ENCODE peak calls at places on chromosomes 1 and 21, in seven cellular contexts. One of them, this sample, is unnamed.
A peak's percentile ranks its signal among the peaks of the same experiment; 100 is the strongest.

GRCh38 chr21:31406510-31406909 is 62.4 kb upstream of the TIAM1 start:
- DNase-seq in GM12878: no peak
- DNase-seq in HepG2: no peak
- DNase-seq in GM12892: no peak
- DNase-seq in H1: no peak
- DNase-seq in K562: no peak
- DNase-seq in GM12891: no peak
- DNase-seq in this sample: no peak

GRCh38 chr1:64856564-64856963 is 109.8 kb downstream of the JAK1 start:
- DNase-seq in H1: no peak
- DNase-seq in GM12892: no peak
- DNase-seq in HepG2: no peak
- DNase-seq in K562: no peak
- DNase-seq in GM12891: no peak
- DNase-seq in GM12878: no peak
- DNase-seq in this sample: no peak

GRCh38 chr1:20141466-20141865 is 2.3 kb downstream of the PLA2G2F start:
- DNase-seq in H1: no peak
- DNase-seq in K562: no peak
- DNase-seq in GM12878: no peak
- DNase-seq in GM12892: no peak
- DNase-seq in GM12891: no peak
- DNase-seq in HepG2: no peak
- DNase-seq in this sample: no peak

GRCh38 chr1:12087797-12088314 is 24.8 kb downstream of the TNFRSF8 start:
- DNase-seq in GM12878: peak; percentile 76
- DNase-seq in GM12892: no peak
- DNase-seq in K562: no peak
- DNase-seq in GM12891: no peak
- DNase-seq in H1: no peak
- DNase-seq in HepG2: no peak
- DNase-seq in this sample: no peak

GRCh38 chr1:224106568-224107281 is 7.2 kb upstream of the FBXO28 start:
- DNase-seq in H1: peak; percentile 45
- DNase-seq in HepG2: peak; percentile 43
- DNase-seq in GM12892: peak; percentile 24
- DNase-seq in GM12878: no peak
- DNase-seq in GM12891: peak; percentile 37
- DNase-seq in K562: peak; percentile 62
- DNase-seq in this sample: peak; percentile 51

GRCh38 chr1:6547301-6547700 is 7.0 kb downstream of the NOL9 start:
- DNase-seq in H1: no peak
- DNase-seq in GM12878: no peak
- DNase-seq in GM12892: no peak
- DNase-seq in HepG2: no peak
- DNase-seq in K562: no peak
- DNase-seq in GM12891: no peak
- DNase-seq in this sample: no peak

GRCh38 chr1:178541829-178542553 is 29.1 kb downstream of the TEX35 start:
- DNase-seq in GM12891: peak; percentile 55
- DNase-seq in GM12892: peak; percentile 54
- DNase-seq in GM12878: no peak
- DNase-seq in HepG2: peak; percentile 88
- DNase-seq in K562: peak; percentile 38
- DNase-seq in H1: peak; percentile 76
- DNase-seq in this sample: peak; percentile 82

GRCh38 chr1:81414417-81415087 is 386.2 kb upstream of the ADGRL2 start:
- DNase-seq in HepG2: no peak
- DNase-seq in GM12892: peak; percentile 30
- DNase-seq in GM12891: peak; percentile 32
- DNase-seq in GM12878: peak; percentile 9
- DNase-seq in H1: peak; percentile 96
- DNase-seq in K562: peak; percentile 13
- DNase-seq in this sample: peak; percentile 31

GRCh38 chr1:13935336-13935735 is 235.3 kb downstream of the PRDM2 start:
- DNase-seq in HepG2: no peak
- DNase-seq in GM12891: no peak
- DNase-seq in K562: no peak
- DNase-seq in H1: no peak
- DNase-seq in GM12892: no peak
- DNase-seq in GM12878: no peak
- DNase-seq in this sample: no peak

GRCh38 chr1:240173836-240174235 is 82.2 kb downstream of the FMN2 start:
- DNase-seq in GM12878: no peak
- DNase-seq in HepG2: no peak
- DNase-seq in GM12892: no peak
- DNase-seq in H1: no peak
- DNase-seq in K562: no peak
- DNase-seq in GM12891: no peak
- DNase-seq in this sample: no peak

GRCh38 chr21:45533731-45534571 is 8.3 kb downstream of the SLC19A1 start:
- DNase-seq in GM12891: no peak
- DNase-seq in GM12892: no peak
- DNase-seq in K562: no peak
- DNase-seq in H1: peak; percentile 40
- DNase-seq in HepG2: no peak
- DNase-seq in GM12878: no peak
- DNase-seq in this sample: no peak

GRCh38 chr1:116393792-116394191 is 20.7 kb downstream of the ATP1A1 start:
- DNase-seq in GM12878: no peak
- DNase-seq in HepG2: no peak
- DNase-seq in K562: no peak
- DNase-seq in GM12892: no peak
- DNase-seq in H1: no peak
- DNase-seq in GM12891: no peak
- DNase-seq in this sample: no peak

GRCh38 chr21:40976198-40977114 is 129.5 kb upstream of the DSCAM start:
- DNase-seq in K562: no peak
- DNase-seq in HepG2: no peak
- DNase-seq in GM12891: no peak
- DNase-seq in GM12878: no peak
- DNase-seq in GM12892: no peak
- DNase-seq in H1: no peak
- DNase-seq in this sample: no peak

GRCh38 chr1:39642796-39643195 is 3.4 kb upstream of the HEYL start:
- DNase-seq in GM12892: no peak
- DNase-seq in GM12878: no peak
- DNase-seq in GM12891: no peak
- DNase-seq in H1: no peak
- DNase-seq in HepG2: no peak
- DNase-seq in K562: no peak
- DNase-seq in this sample: no peak

GRCh38 chr1:117754061-117754969 is 148.5 kb downstream of the TENT5C start:
- DNase-seq in GM12891: no peak
- DNase-seq in K562: peak; percentile 79
- DNase-seq in GM12878: no peak
- DNase-seq in HepG2: peak; percentile 50
- DNase-seq in H1: peak; percentile 70
- DNase-seq in GM12892: no peak
- DNase-seq in this sample: peak; percentile 61

GRCh38 chr1:207308451-207309190 is 12.9 kb upstream of the CD55 start:
- DNase-seq in K562: no peak
- DNase-seq in HepG2: no peak
- DNase-seq in GM12878: no peak
- DNase-seq in H1: no peak
- DNase-seq in GM12891: no peak
- DNase-seq in GM12892: no peak
- DNase-seq in this sample: no peak

GRCh38 chr1:34906756-34907155 is 22.7 kb downstream of the DLGAP3 start:
- DNase-seq in K562: no peak
- DNase-seq in GM12878: no peak
- DNase-seq in HepG2: no peak
- DNase-seq in H1: no peak
- DNase-seq in GM12891: no peak
- DNase-seq in GM12892: no peak
- DNase-seq in this sample: no peak

GRCh38 chr1:178267646-178268094 is 173.8 kb downstream of the RASAL2 start:
- DNase-seq in K562: no peak
- DNase-seq in HepG2: no peak
- DNase-seq in GM12891: no peak
- DNase-seq in H1: no peak
- DNase-seq in GM12892: no peak
- DNase-seq in GM12878: no peak
- DNase-seq in this sample: no peak

GRCh38 chr1:231691618-231692259 is 65.1 kb downstream of the DISC1 start:
- DNase-seq in H1: peak; percentile 86
- DNase-seq in K562: peak; percentile 75
- DNase-seq in GM12892: no peak
- DNase-seq in GM12891: no peak
- DNase-seq in GM12878: no peak
- DNase-seq in HepG2: peak; percentile 31
- DNase-seq in this sample: peak; percentile 56

GRCh38 chr1:49626474-49626873 is 397.3 kb downstream of the AGBL4 start:
- DNase-seq in K562: no peak
- DNase-seq in GM12878: no peak
- DNase-seq in GM12892: no peak
- DNase-seq in GM12891: no peak
- DNase-seq in H1: no peak
- DNase-seq in HepG2: no peak
- DNase-seq in this sample: no peak

GRCh38 chr1:248850536-248851251 is 8.2 kb downstream of the ZNF692 start:
- DNase-seq in GM12892: no peak
- DNase-seq in H1: no peak
- DNase-seq in K562: no peak
- DNase-seq in GM12891: no peak
- DNase-seq in HepG2: no peak
- DNase-seq in GM12878: no peak
- DNase-seq in this sample: no peak

DNA sequence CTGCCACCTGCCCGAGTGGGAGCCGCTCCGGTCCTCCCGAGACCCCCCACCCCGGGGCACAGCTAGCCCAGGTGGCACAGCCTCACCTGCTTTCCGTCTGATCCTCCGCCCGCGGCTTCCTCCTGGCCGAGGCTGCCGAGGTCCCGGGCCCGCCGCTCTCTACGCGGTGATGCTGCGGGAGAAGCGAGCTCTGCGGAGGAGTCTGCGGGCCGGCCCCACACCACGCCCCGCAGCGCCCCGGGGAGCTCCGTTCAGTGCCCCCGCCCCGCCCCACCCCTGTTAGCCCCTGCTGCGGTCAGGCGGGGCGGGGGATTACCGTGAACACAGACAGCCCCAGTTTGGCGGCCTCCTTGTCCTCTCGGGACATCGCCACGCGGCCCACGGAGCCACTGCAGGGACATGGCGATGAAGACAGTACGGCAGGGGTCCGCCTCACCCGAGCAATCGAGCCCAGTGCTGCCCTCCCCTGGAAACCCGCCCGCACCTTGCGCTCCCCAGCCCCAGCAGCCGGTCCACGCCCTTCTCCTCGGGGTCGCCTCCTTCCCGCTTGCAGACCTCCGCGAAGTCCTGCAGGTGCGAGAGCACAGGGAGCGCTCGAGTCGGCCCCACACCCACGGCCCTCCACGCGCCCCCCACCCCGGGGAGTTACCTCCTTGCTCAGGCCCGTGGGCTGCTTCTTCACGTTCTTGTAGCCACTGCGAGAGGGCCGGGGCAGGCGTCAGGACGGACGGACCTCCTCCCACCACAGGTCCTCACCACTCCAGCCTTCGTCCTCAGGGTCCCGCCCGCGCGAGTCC is 933 bp downstream of the C1orf35 start:
- DNase-seq in GM12878: no peak
- DNase-seq in HepG2: no peak
- DNase-seq in GM12891: peak; percentile 66
- DNase-seq in GM12892: peak; percentile 68
- DNase-seq in H1: peak; percentile 66
- DNase-seq in K562: peak; percentile 88
- DNase-seq in this sample: peak; percentile 86
- TF ChIP-seq TAF1 in GM12878: no peak
- TF ChIP-seq TAF1 in HepG2: no peak
- TF ChIP-seq TAF1 in GM12891: no peak
- TF ChIP-seq TAF1 in GM12892: no peak
- TF ChIP-seq TAF1 in H1: no peak
- TF ChIP-seq TAF1 in K562: no peak
- TF ChIP-seq TAF1 in this sample: no peak

GRCh38 chr1:157580828-157581210 is 17.1 kb downstream of the FCRL4 start:
- DNase-seq in GM12878: no peak
- DNase-seq in K562: no peak
- DNase-seq in GM12891: no peak
- DNase-seq in H1: no peak
- DNase-seq in HepG2: no peak
- DNase-seq in GM12892: no peak
- DNase-seq in this sample: no peak

GRCh38 chr1:157580179-157580827 is 17.6 kb downstream of the FCRL4 start:
- DNase-seq in K562: peak; percentile 56
- DNase-seq in GM12878: peak; percentile 53
- DNase-seq in GM12891: no peak
- DNase-seq in GM12892: no peak
- DNase-seq in H1: peak; percentile 53
- DNase-seq in HepG2: peak; percentile 63
- DNase-seq in this sample: peak; percentile 21

GRCh38 chr1:157584503-157584902 is 13.4 kb downstream of the FCRL4 start:
- DNase-seq in K562: no peak
- DNase-seq in HepG2: no peak
- DNase-seq in GM12878: no peak
- DNase-seq in GM12891: no peak
- DNase-seq in H1: no peak
- DNase-seq in GM12892: no peak
- DNase-seq in this sample: no peak

GRCh38 chr1:157585984-157586383 is 11.9 kb downstream of the FCRL4 start:
- DNase-seq in GM12891: no peak
- DNase-seq in K562: no peak
- DNase-seq in HepG2: no peak
- DNase-seq in H1: no peak
- DNase-seq in GM12892: no peak
- DNase-seq in GM12878: no peak
- DNase-seq in this sample: no peak
- TF ChIP-seq TAF1 in GM12891: no peak
- TF ChIP-seq TAF1 in K562: no peak
- TF ChIP-seq TAF1 in HepG2: no peak
- TF ChIP-seq TAF1 in H1: no peak
- TF ChIP-seq TAF1 in GM12892: no peak
- TF ChIP-seq TAF1 in GM12878: no peak
- TF ChIP-seq TAF1 in this sample: no peak

GRCh38 chr1:86218859-86219258 is 62.3 kb upstream of the COL24A1 start:
- DNase-seq in HepG2: no peak
- DNase-seq in H1: no peak
- DNase-seq in GM12892: no peak
- DNase-seq in GM12878: no peak
- DNase-seq in K562: no peak
- DNase-seq in GM12891: no peak
- DNase-seq in this sample: no peak
- TF ChIP-seq TAF1 in HepG2: no peak
- TF ChIP-seq TAF1 in H1: no peak
- TF ChIP-seq TAF1 in GM12892: no peak
- TF ChIP-seq TAF1 in GM12878: no peak
- TF ChIP-seq TAF1 in K562: no peak
- TF ChIP-seq TAF1 in GM12891: no peak
- TF ChIP-seq TAF1 in this sample: no peak

DNA sequence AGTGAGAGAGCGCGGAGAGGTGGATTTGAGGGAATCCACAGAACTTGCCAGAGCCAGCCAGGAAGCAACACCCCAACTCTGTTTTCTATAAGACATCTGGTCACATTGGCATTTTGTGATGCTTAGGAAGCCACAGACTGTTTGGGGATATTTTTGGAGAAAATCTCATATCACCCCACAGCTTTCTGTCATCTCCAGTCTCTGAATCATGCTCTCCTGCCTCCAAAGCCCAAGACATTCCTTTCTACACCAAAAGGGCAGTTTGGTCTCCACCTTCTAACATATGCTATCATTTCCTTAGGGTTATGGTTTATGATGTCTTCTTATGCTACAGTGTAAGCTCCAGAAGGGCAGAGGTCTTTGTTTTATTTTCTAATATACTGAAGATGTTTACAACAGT is 14.4 kb upstream of the BCL10 start:
- DNase-seq in GM12878: no peak
- DNase-seq in H1: no peak
- DNase-seq in K562: no peak
- DNase-seq in HepG2: no peak
- DNase-seq in GM12891: no peak
- DNase-seq in GM12892: no peak
- DNase-seq in this sample: no peak
- TF ChIP-seq TAF1 in GM12878: no peak
- TF ChIP-seq TAF1 in H1: no peak
- TF ChIP-seq TAF1 in K562: no peak
- TF ChIP-seq TAF1 in HepG2: no peak
- TF ChIP-seq TAF1 in GM12891: no peak
- TF ChIP-seq TAF1 in GM12892: no peak
- TF ChIP-seq TAF1 in this sample: no peak